ENCODE peak calls at places on chromosomes 6 and 20, in nine cellular contexts. One of them, this sample, is unnamed.

GRCh38 chr6:136069119-136069518 is 181.0 kb downstream of the MTFR2 start:
- DNase-seq in ascending aorta: no peak
- DNase-seq in astrocyte of the spinal cord: peak
- DNase-seq in activated T-helper 2 cell treated with anti-CD3 and anti-CD28 coated beads, Interferon-gamma antibody, Interleukin-2, Interleukin-4, amounts not matched to agents 10 μg/mL and 5 μg/mL and 100 μg/mL, durations not matched to agents 14 hours and 24 hours and 36 hours: no peak
- DNase-seq in PC-3: no peak
- DNase-seq in activated T-cell treated with anti-CD3 and anti-CD28 coated beads for 4 hours: no peak
- DNase-seq in sigmoid colon: no peak
- DNase-seq in endothelial cell: no peak
- DNase-seq in stimulated activated CD8-positive, alpha-beta memory T cell treated with anti-CD3 and anti-CD28 coated beads, Interleukin-12 subunit alpha, Interleukin-12 subunit beta, amount 100 ng/mL, for 4 hours: no peak
- DNase-seq in this sample: no peak

GRCh38 chr20:60512436-60512835 is 554.2 kb downstream of the CDH26 start:
- DNase-seq in activated T-helper 2 cell treated with anti-CD3 and anti-CD28 coated beads, Interferon-gamma antibody, Interleukin-2, Interleukin-4, amounts not matched to agents 10 μg/mL and 5 μg/mL and 100 μg/mL, durations not matched to agents 14 hours and 24 hours and 36 hours: no peak
- DNase-seq in activated T-cell treated with anti-CD3 and anti-CD28 coated beads for 4 hours: no peak
- DNase-seq in endothelial cell: no peak
- DNase-seq in stimulated activated CD8-positive, alpha-beta memory T cell treated with anti-CD3 and anti-CD28 coated beads, Interleukin-12 subunit alpha, Interleukin-12 subunit beta, amount 100 ng/mL, for 4 hours: no peak
- DNase-seq in PC-3: peak
- DNase-seq in sigmoid colon: no peak
- DNase-seq in astrocyte of the spinal cord: peak
- DNase-seq in ascending aorta: no peak
- DNase-seq in this sample: no peak

GRCh38 chr6:17353440-17354175 is 39.8 kb upstream of the CAP2 start:
- DNase-seq in stimulated activated CD8-positive, alpha-beta memory T cell treated with anti-CD3 and anti-CD28 coated beads, Interleukin-12 subunit alpha, Interleukin-12 subunit beta, amount 100 ng/mL, for 4 hours: no peak
- DNase-seq in endothelial cell: no peak
- DNase-seq in PC-3: no peak
- DNase-seq in activated T-helper 2 cell treated with anti-CD3 and anti-CD28 coated beads, Interferon-gamma antibody, Interleukin-2, Interleukin-4, amounts not matched to agents 10 μg/mL and 5 μg/mL and 100 μg/mL, durations not matched to agents 14 hours and 24 hours and 36 hours: no peak
- DNase-seq in astrocyte of the spinal cord: no peak
- DNase-seq in activated T-cell treated with anti-CD3 and anti-CD28 coated beads for 4 hours: no peak
- DNase-seq in sigmoid colon: no peak
- DNase-seq in ascending aorta: no peak
- DNase-seq in this sample: no peak

GRCh38 chr6:138227316-138227781 is 9.1 kb upstream of the PBOV1 start:
- DNase-seq in stimulated activated CD8-positive, alpha-beta memory T cell treated with anti-CD3 and anti-CD28 coated beads, Interleukin-12 subunit alpha, Interleukin-12 subunit beta, amount 100 ng/mL, for 4 hours: no peak
- DNase-seq in PC-3: peak
- DNase-seq in astrocyte of the spinal cord: no peak
- DNase-seq in activated T-cell treated with anti-CD3 and anti-CD28 coated beads for 4 hours: no peak
- DNase-seq in ascending aorta: no peak
- DNase-seq in endothelial cell: no peak
- DNase-seq in activated T-helper 2 cell treated with anti-CD3 and anti-CD28 coated beads, Interferon-gamma antibody, Interleukin-2, Interleukin-4, amounts not matched to agents 10 μg/mL and 5 μg/mL and 100 μg/mL, durations not matched to agents 14 hours and 24 hours and 36 hours: no peak
- DNase-seq in sigmoid colon: no peak
- DNase-seq in this sample: no peak

GRCh38 chr6:165306955-165307354 is 2.5 kb downstream of the C6orf118 start:
- DNase-seq in activated T-cell treated with anti-CD3 and anti-CD28 coated beads for 4 hours: no peak
- DNase-seq in activated T-helper 2 cell treated with anti-CD3 and anti-CD28 coated beads, Interferon-gamma antibody, Interleukin-2, Interleukin-4, amounts not matched to agents 10 μg/mL and 5 μg/mL and 100 μg/mL, durations not matched to agents 14 hours and 24 hours and 36 hours: no peak
- DNase-seq in endothelial cell: no peak
- DNase-seq in sigmoid colon: no peak
- DNase-seq in ascending aorta: no peak
- DNase-seq in astrocyte of the spinal cord: no peak
- DNase-seq in PC-3: no peak
- DNase-seq in stimulated activated CD8-positive, alpha-beta memory T cell treated with anti-CD3 and anti-CD28 coated beads, Interleukin-12 subunit alpha, Interleukin-12 subunit beta, amount 100 ng/mL, for 4 hours: no peak
- DNase-seq in this sample: no peak

GRCh38 chr20:16553684-16554083 is 19.6 kb downstream of the KIF16B start:
- DNase-seq in activated T-cell treated with anti-CD3 and anti-CD28 coated beads for 4 hours: no peak
- DNase-seq in ascending aorta: no peak
- DNase-seq in PC-3: no peak
- DNase-seq in astrocyte of the spinal cord: no peak
- DNase-seq in sigmoid colon: no peak
- DNase-seq in activated T-helper 2 cell treated with anti-CD3 and anti-CD28 coated beads, Interferon-gamma antibody, Interleukin-2, Interleukin-4, amounts not matched to agents 10 μg/mL and 5 μg/mL and 100 μg/mL, durations not matched to agents 14 hours and 24 hours and 36 hours: no peak
- DNase-seq in endothelial cell: no peak
- DNase-seq in stimulated activated CD8-positive, alpha-beta memory T cell treated with anti-CD3 and anti-CD28 coated beads, Interleukin-12 subunit alpha, Interleukin-12 subunit beta, amount 100 ng/mL, for 4 hours: no peak
- DNase-seq in this sample: no peak

GRCh38 chr6:35202066-35202546 is 11.7 kb upstream of the SCUBE3 start:
- DNase-seq in PC-3: peak
- DNase-seq in endothelial cell: no peak
- DNase-seq in stimulated activated CD8-positive, alpha-beta memory T cell treated with anti-CD3 and anti-CD28 coated beads, Interleukin-12 subunit alpha, Interleukin-12 subunit beta, amount 100 ng/mL, for 4 hours: no peak
- DNase-seq in ascending aorta: no peak
- DNase-seq in sigmoid colon: no peak
- DNase-seq in astrocyte of the spinal cord: no peak
- DNase-seq in activated T-cell treated with anti-CD3 and anti-CD28 coated beads for 4 hours: no peak
- DNase-seq in activated T-helper 2 cell treated with anti-CD3 and anti-CD28 coated beads, Interferon-gamma antibody, Interleukin-2, Interleukin-4, amounts not matched to agents 10 μg/mL and 5 μg/mL and 100 μg/mL, durations not matched to agents 14 hours and 24 hours and 36 hours: no peak
- DNase-seq in this sample: no peak

GRCh38 chr20:48690888-48691287 is 136.9 kb downstream of the PREX1 start:
- DNase-seq in ascending aorta: no peak
- DNase-seq in activated T-cell treated with anti-CD3 and anti-CD28 coated beads for 4 hours: no peak
- DNase-seq in stimulated activated CD8-positive, alpha-beta memory T cell treated with anti-CD3 and anti-CD28 coated beads, Interleukin-12 subunit alpha, Interleukin-12 subunit beta, amount 100 ng/mL, for 4 hours: no peak
- DNase-seq in astrocyte of the spinal cord: no peak
- DNase-seq in endothelial cell: no peak
- DNase-seq in PC-3: no peak
- DNase-seq in activated T-helper 2 cell treated with anti-CD3 and anti-CD28 coated beads, Interferon-gamma antibody, Interleukin-2, Interleukin-4, amounts not matched to agents 10 μg/mL and 5 μg/mL and 100 μg/mL, durations not matched to agents 14 hours and 24 hours and 36 hours: no peak
- DNase-seq in sigmoid colon: no peak
- DNase-seq in this sample: no peak

GRCh38 chr6:27188885-27189418 is 58.5 kb upstream of the PRSS16 start:
- DNase-seq in PC-3: peak
- DNase-seq in endothelial cell: peak
- DNase-seq in activated T-helper 2 cell treated with anti-CD3 and anti-CD28 coated beads, Interferon-gamma antibody, Interleukin-2, Interleukin-4, amounts not matched to agents 10 μg/mL and 5 μg/mL and 100 μg/mL, durations not matched to agents 14 hours and 24 hours and 36 hours: peak
- DNase-seq in sigmoid colon: peak
- DNase-seq in ascending aorta: no peak
- DNase-seq in astrocyte of the spinal cord: peak
- DNase-seq in activated T-cell treated with anti-CD3 and anti-CD28 coated beads for 4 hours: peak
- DNase-seq in stimulated activated CD8-positive, alpha-beta memory T cell treated with anti-CD3 and anti-CD28 coated beads, Interleukin-12 subunit alpha, Interleukin-12 subunit beta, amount 100 ng/mL, for 4 hours: peak
- DNase-seq in this sample: peak

GRCh38 chr6:149457316-149457884 is 27.4 kb downstream of the ZC3H12D start:
- DNase-seq in ascending aorta: no peak
- DNase-seq in endothelial cell: no peak
- DNase-seq in activated T-cell treated with anti-CD3 and anti-CD28 coated beads for 4 hours: no peak
- DNase-seq in PC-3: no peak
- DNase-seq in sigmoid colon: no peak
- DNase-seq in activated T-helper 2 cell treated with anti-CD3 and anti-CD28 coated beads, Interferon-gamma antibody, Interleukin-2, Interleukin-4, amounts not matched to agents 10 μg/mL and 5 μg/mL and 100 μg/mL, durations not matched to agents 14 hours and 24 hours and 36 hours: no peak
- DNase-seq in astrocyte of the spinal cord: no peak
- DNase-seq in stimulated activated CD8-positive, alpha-beta memory T cell treated with anti-CD3 and anti-CD28 coated beads, Interleukin-12 subunit alpha, Interleukin-12 subunit beta, amount 100 ng/mL, for 4 hours: no peak
- DNase-seq in this sample: no peak

GRCh38 chr6:27908017-27908416 is 4.2 kb downstream of the OR2B2 start:
- DNase-seq in astrocyte of the spinal cord: no peak
- DNase-seq in sigmoid colon: no peak
- DNase-seq in activated T-cell treated with anti-CD3 and anti-CD28 coated beads for 4 hours: no peak
- DNase-seq in PC-3: no peak
- DNase-seq in endothelial cell: no peak
- DNase-seq in activated T-helper 2 cell treated with anti-CD3 and anti-CD28 coated beads, Interferon-gamma antibody, Interleukin-2, Interleukin-4, amounts not matched to agents 10 μg/mL and 5 μg/mL and 100 μg/mL, durations not matched to agents 14 hours and 24 hours and 36 hours: no peak
- DNase-seq in stimulated activated CD8-positive, alpha-beta memory T cell treated with anti-CD3 and anti-CD28 coated beads, Interleukin-12 subunit alpha, Interleukin-12 subunit beta, amount 100 ng/mL, for 4 hours: no peak
- DNase-seq in ascending aorta: no peak
- DNase-seq in this sample: no peak

GRCh38 chr6:75296811-75297779 is 12.5 kb upstream of the TMEM30A start:
- DNase-seq in sigmoid colon: no peak
- DNase-seq in ascending aorta: no peak
- DNase-seq in PC-3: peak
- DNase-seq in activated T-helper 2 cell treated with anti-CD3 and anti-CD28 coated beads, Interferon-gamma antibody, Interleukin-2, Interleukin-4, amounts not matched to agents 10 μg/mL and 5 μg/mL and 100 μg/mL, durations not matched to agents 14 hours and 24 hours and 36 hours: no peak
- DNase-seq in astrocyte of the spinal cord: peak
- DNase-seq in activated T-cell treated with anti-CD3 and anti-CD28 coated beads for 4 hours: no peak
- DNase-seq in stimulated activated CD8-positive, alpha-beta memory T cell treated with anti-CD3 and anti-CD28 coated beads, Interleukin-12 subunit alpha, Interleukin-12 subunit beta, amount 100 ng/mL, for 4 hours: no peak
- DNase-seq in endothelial cell: no peak
- DNase-seq in this sample: no peak

GRCh38 chr6:40922281-40922680 is 116.7 kb downstream of the UNC5CL start:
- DNase-seq in astrocyte of the spinal cord: peak
- DNase-seq in ascending aorta: no peak
- DNase-seq in endothelial cell: no peak
- DNase-seq in activated T-cell treated with anti-CD3 and anti-CD28 coated beads for 4 hours: no peak
- DNase-seq in stimulated activated CD8-positive, alpha-beta memory T cell treated with anti-CD3 and anti-CD28 coated beads, Interleukin-12 subunit alpha, Interleukin-12 subunit beta, amount 100 ng/mL, for 4 hours: no peak
- DNase-seq in activated T-helper 2 cell treated with anti-CD3 and anti-CD28 coated beads, Interferon-gamma antibody, Interleukin-2, Interleukin-4, amounts not matched to agents 10 μg/mL and 5 μg/mL and 100 μg/mL, durations not matched to agents 14 hours and 24 hours and 36 hours: no peak
- DNase-seq in sigmoid colon: no peak
- DNase-seq in PC-3: peak
- DNase-seq in this sample: no peak